ENCODE peak calls at places on chromosomes 2 and 18, in four cellular contexts. I is HepG2, S is K562, D is HCT116. W is an unnamed sample. For H3K4me1, the result is how much of the 10 kb centered on the place peaks cover.

GRCh38 chr2:73105511-73105971 is 7.2 kb downstream of the RAB11FIP5 start:
- DNase-seq in I (no peak), D (no peak), S (no peak), W (no peak)

GRCh38 chr2:65724752-65725151 is 292.4 kb upstream of the SPRED2 start:
- DNase-seq in D (no peak), S (no peak), I (no peak), W (no peak)

GRCh38 chr18:78641689-78642231 is 337.9 kb upstream of the SALL3 start:
- DNase-seq in S (no peak), D (no peak), I (no peak), W (no peak)

GRCh38 chr18:24657461-24657860 is 197.0 kb downstream of the HRH4 start:
- DNase-seq in D (no peak), S (no peak), I (no peak), W (no peak)

GRCh38 chr18:41165625-41166024 is 789.4 kb upstream of the PIK3C3 start:
- DNase-seq in D (no peak), I (no peak), S (no peak), W (no peak)

GRCh38 chr2:5898667-5899066 is 206.5 kb downstream of the SOX11 start:
- DNase-seq in I (no peak), D (no peak), S (no peak), W (no peak)

GRCh38 chr18:30970201-30970816 is 72.2 kb downstream of the DSC3 start:
- DNase-seq in I (peak), D (peak), S (peak), W (peak)

GRCh38 chr18:12948055-12948804 is 419 bp downstream of the SEH1L start:
- DNase-seq in S (peak), I (peak), D (peak), W (peak)

GRCh38 chr2:219120082-219120481 is 40.5 kb downstream of the NHEJ1 start:
- DNase-seq in S (no peak), D (no peak), I (no peak), W (no peak)

GRCh38 chr2:128468186-128468585 is 149.5 kb upstream of the HS6ST1 start:
- DNase-seq in S (no peak), D (no peak), I (no peak), W (no peak)

GRCh38 chr2:224778474-224778877 is 62.3 kb upstream of the CCDC195 start:
- DNase-seq in I (peak), S (peak), D (peak), W (peak)

GRCh38 chr2:146312899-146313298 is 1531.9 kb upstream of the ACVR2A start:
- DNase-seq in I (no peak), D (no peak), S (no peak), W (peak)

GRCh38 chr2:177887722-177888121 is 184.9 kb downstream of the PDE11A start:
- DNase-seq in I (no peak), S (no peak), D (no peak), W (no peak)

GRCh38 chr2:238290079-238290478 is 1.7 kb upstream of the PER2 start:
- DNase-seq in I (peak), D (peak), S (peak), W (peak)

GRCh38 chr2:101265893-101266499 is 13.3 kb downstream of the CNOT11 start:
- DNase-seq in I (no peak), D (no peak), S (no peak), W (peak)

GRCh38 chr2:74566423-74567085 is 12.0 kb downstream of the DOK1 start:
- DNase-seq in S (no peak), D (no peak), I (no peak), W (no peak)

GRCh38 chr2:101299601-101300000 is 8.9 kb downstream of the RNF149 start:
- DNase-seq in S (no peak), I (no peak), D (no peak), W (no peak)

GRCh38 chr2:160063895-160064577 is 1.6 kb upstream of the PLA2R1 start:
- DNase-seq in I (no peak), S (no peak), D (no peak), W (no peak)

GRCh38 chr2:64017811-64018714 is 1.2 kb downstream of the VPS54 start:
- DNase-seq in D (no peak), I (no peak), S (peak), W (no peak)

GRCh38 chr2:186059096-186059495 is 320.5 kb downstream of the FSIP2 start:
- DNase-seq in S (no peak), I (no peak), D (no peak), W (no peak)

GRCh38 chr2:147013696-147014392 is 831.0 kb upstream of the ACVR2A start:
- DNase-seq in I (no peak), S (no peak), D (no peak), W (no peak)

GRCh38 chr2:8957593-8957992 is 45.9 kb downstream of the MBOAT2 start:
- DNase-seq in I (no peak), S (no peak), D (no peak), W (no peak)

GRCh38 chr18:27404855-27405254 is 219.7 kb upstream of the CHST9 start:
- DNase-seq in I (no peak), S (no peak), D (no peak), W (peak)

GRCh38 chr2:179932786-179933185 is 71.4 kb upstream of the ZNF385B start:
- DNase-seq in I (no peak), S (no peak), D (no peak), W (no peak)

GRCh38 chr2:197208841-197209240 is 101.7 kb downstream of the ANKRD44 start:
- DNase-seq in S (no peak), D (no peak), I (no peak), W (no peak)

GRCh38 chr18:49608366-49608747 is 46.5 kb downstream of the LIPG start:
- DNase-seq in D (no peak), I (no peak), S (peak), W (no peak)

GRCh38 chr2:196230051-196230450 is 58.7 kb upstream of the STK17B start:
- DNase-seq in D (no peak), S (no peak), I (no peak), W (no peak)

GRCh38 chr18:44637210-44638051 is 43.3 kb upstream of the SETBP1 start:
- DNase-seq in I (no peak), D (no peak), S (no peak), W (no peak)

GRCh38 chr2:77421971-77422370 is 100.2 kb downstream of the LRRTM4 start:
- DNase-seq in D (no peak), I (no peak), S (no peak), W (no peak)

GRCh38 chr18:23056315-23056714 is 79.0 kb upstream of the CABLES1 start:
- DNase-seq in I (no peak), D (no peak), S (no peak), W (no peak)

GRCh38 chr2:24418166-24418843 is 58.0 kb upstream of the ITSN2 start:
- DNase-seq in D (no peak), I (no peak), S (no peak), W (peak)

GRCh38 chr2:72983500-72984039 is 66.3 kb downstream of the EMX1 start:
- DNase-seq in S (no peak), I (peak), D (no peak), W (no peak)

GRCh38 chr2:108460345-108461037 is 11.5 kb downstream of the GCC2 start:
- DNase-seq in I (no peak), S (no peak), D (no peak), W (no peak)

GRCh38 chr2:239307221-239307569 is 93.6 kb downstream of the HDAC4 start:
- DNase-seq in D (no peak), I (no peak), S (no peak), W (no peak)

GRCh38 chr2:239309398-239310245 is 91.2 kb downstream of the HDAC4 start:
- DNase-seq in D (no peak), S (no peak), I (no peak), W (no peak)

GRCh38 chr2:239308696-239309397 is 92.0 kb downstream of the HDAC4 start:
- DNase-seq in I (no peak), D (no peak), S (no peak), W (no peak)

GRCh38 chr2:239306274-239307220 is 94.3 kb downstream of the HDAC4 start:
- DNase-seq in D (no peak), S (no peak), I (no peak), W (no peak)

GRCh38 chr2:239307921-239308620 is 92.7 kb downstream of the HDAC4 start:
- DNase-seq in D (no peak), S (no peak), I (no peak), W (no peak)
- H3K4me1 ChIP-seq in D (under half), S (half or more), I (under half), W (under half)

GRCh38 chr18:57436965-57437333 is 1.8 kb downstream of the ONECUT2 start:
- DNase-seq in S (no peak), I (no peak), D (no peak), W (no peak)

GRCh38 chr18:57435851-57436192 is 648 bp downstream of the ONECUT2 start:
- DNase-seq in D (no peak), I (no peak), S (no peak), W (peak)

GRCh38 chr18:57437433-57437781 is 2.2 kb downstream of the ONECUT2 start:
- DNase-seq in I (peak), S (no peak), D (no peak), W (peak)

GRCh38 chr18:57434536-57435494 is at the start of gene ONECUT2:
- DNase-seq in I (peak), D (peak), S (peak), W (peak)

DNA sequence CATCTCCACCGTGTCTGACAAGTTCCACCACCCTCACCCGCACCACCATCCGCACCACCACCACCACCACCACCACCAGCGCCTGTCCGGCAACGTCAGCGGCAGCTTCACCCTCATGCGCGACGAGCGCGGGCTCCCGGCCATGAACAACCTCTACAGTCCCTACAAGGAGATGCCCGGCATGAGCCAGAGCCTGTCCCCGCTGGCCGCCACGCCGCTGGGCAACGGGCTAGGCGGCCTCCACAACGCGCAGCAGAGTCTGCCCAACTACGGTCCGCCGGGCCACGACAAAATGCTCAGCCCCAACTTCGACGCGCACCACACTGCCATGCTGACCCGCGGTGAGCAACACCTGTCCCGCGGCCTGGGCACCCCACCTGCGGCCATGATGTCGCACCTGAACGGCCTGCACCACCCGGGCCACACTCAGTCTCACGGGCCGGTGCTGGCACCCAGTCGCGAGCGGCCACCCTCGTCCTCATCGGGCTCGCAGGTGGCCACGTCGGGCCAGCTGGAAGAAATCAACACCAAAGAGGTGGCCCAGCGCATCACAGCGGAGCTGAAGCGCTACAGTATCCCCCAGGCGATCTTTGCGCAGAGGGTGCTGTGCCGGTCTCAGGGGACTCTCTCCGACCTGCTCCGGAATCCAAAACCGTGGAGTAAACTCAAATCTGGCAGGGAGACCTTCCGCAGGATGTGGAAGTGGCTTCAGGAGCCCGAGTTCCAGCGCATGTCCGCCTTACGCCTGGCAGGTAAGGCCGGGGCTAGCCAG is 1.2 kb downstream of the ONECUT2 start:
- DNase-seq in D (no peak), I (no peak), S (no peak), W (peak)
- TF ChIP-seq EZH2 in D (no peak), I (no peak), S (no peak), W (peak)

GRCh38 chr18:21000667-21001066 is 110.9 kb downstream of the ROCK1 start:
- DNase-seq in S (no peak), D (no peak), I (no peak), W (no peak)

GRCh38 chr18:20997371-20997770 is 114.2 kb downstream of the ROCK1 start:
- DNase-seq in D (no peak), S (no peak), I (no peak), W (peak)
- TF ChIP-seq REST in D (peak), S (no peak), I (peak), W (peak)

GRCh38 chr2:222756362-222756831 is 84.9 kb downstream of the MOGAT1 start:
- DNase-seq in I (peak), S (no peak), D (no peak), W (no peak)

GRCh38 chr2:222751821-222752719 is 80.6 kb downstream of the MOGAT1 start:
- DNase-seq in I (no peak), D (no peak), S (no peak), W (no peak)

GRCh38 chr2:222752731-222753130 is 81.3 kb downstream of the MOGAT1 start:
- DNase-seq in I (no peak), D (no peak), S (no peak), W (no peak)

GRCh38 chr2:222753251-222753824 is 81.9 kb downstream of the MOGAT1 start:
- DNase-seq in I (no peak), S (peak), D (no peak), W (no peak)

DNA sequence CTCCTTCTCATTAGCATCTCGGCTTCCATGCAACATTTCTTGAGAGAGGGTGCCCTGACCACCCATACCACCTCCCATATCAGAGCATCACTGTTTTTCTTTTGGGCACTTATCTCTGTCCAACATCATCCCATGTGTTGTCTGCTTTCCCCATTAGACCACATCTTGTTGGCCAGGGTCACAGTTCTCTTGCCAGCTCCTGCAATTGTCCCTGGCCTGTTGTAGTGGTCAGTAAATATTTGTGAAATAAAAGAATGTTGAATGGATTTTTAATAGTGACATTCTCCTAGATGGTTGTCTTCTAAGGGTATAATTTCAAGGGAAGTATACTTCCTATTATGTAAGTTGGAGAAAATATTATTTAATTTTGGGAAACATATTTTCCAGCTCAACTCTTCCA is 82.9 kb downstream of the MOGAT1 start:
- DNase-seq in I (no peak), S (no peak), D (no peak), W (no peak)
- H3K4me1 ChIP-seq in I (half or more), S (under half), D (under half), W (under half)

GRCh38 chr18:500556-501405 is at the start of gene COLEC12:
- DNase-seq in D (no peak), S (no peak), I (no peak), W (peak)

GRCh38 chr18:498901-499300 is 1.6 kb downstream of the COLEC12 start:
- DNase-seq in S (no peak), I (no peak), D (no peak), W (peak)

GRCh38 chr18:500230-500555 is 308 bp downstream of the COLEC12 start:
- DNase-seq in I (no peak), D (no peak), S (no peak), W (peak)

GRCh38 chr18:501406-501714 is 859 bp upstream of the COLEC12 start:
- DNase-seq in D (no peak), I (no peak), S (no peak), W (peak)

DNA sequence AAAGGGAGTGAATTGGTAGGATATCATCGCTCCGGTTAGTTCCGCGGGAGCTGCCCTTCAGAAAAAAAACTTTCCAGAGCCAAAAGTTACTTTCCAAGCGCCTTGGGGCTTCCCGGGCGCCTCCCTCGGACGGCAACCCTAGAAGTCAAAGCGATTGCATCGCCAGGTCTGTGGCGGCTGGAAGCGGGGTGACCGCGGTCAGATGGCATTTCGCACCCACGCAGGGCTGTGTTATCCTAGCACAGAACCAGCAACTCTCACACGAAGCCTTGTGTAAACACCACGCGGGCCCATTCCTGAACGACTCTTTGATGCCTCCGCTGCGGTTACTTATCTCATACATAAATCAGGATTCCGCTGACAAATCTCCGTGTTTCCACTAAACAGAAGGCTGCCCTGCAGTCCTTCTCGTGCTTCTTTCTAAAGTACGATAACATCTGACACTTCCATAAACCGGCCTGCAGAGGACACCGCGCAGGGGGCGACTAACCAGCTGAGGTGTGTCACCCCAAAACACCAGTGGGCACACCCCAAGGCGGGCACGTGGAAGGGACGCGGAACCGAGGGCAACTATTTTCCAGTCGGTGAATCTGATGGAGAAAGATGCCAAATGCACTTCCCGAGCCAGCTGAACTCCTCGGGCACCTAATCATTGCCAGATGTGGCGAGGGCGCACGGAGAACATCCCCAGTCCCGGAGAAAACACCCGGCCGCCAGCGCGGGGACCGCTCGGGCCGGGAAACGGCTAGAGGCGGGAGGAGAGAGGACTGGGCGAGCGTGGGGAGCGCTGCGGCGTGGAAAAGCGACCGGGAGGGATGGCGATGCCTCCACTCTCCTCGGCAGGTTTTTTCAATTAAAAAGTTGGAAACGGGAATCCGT is 911 bp downstream of the COLEC12 start:
- DNase-seq in D (no peak), S (peak), I (peak), W (peak)
- TF ChIP-seq EZH2 in D (no peak), S (no peak), I (peak), W (peak)

GRCh38 chr2:22056621-22057132 is 932.9 kb downstream of the TDRD15 start:
- DNase-seq in S (no peak), I (peak), D (no peak), W (no peak)

DNA sequence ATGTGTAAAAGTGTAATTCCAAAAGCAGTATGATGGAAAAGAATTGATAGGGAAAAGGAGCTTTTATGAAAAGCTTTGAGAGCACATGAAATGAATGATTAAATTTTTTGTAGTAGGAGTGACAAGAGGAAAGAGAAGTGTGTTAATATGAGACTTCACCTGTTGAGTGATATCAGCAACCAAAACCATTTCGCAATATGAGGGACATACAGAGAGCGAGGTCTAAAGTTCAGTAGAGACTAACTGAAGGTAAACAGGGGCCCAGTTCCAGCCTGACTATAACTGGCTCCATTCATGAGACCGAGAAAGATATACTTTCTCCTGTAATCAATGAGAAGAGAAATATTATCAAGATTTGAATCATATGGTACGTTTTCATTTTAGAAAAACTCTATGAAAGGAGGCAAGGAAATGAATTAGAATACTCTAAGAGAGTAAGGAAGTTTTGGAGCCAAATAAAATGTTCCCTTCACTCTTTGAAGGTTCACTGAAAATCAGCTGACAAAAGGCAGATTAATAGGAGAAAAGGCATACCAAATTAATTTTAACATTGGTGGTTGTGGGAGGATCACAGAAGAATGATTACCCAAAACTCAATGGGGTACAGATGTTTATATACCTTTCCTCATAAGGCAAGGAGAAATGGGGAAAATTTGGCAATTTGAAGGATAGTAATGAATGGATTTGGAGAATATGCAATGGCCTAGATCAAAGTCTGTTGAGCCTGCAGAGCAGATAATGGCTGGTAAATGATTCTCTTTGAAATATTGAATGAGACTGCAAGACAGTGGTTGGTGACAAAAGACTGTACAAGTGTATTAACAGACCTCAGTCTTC is 932.2 kb downstream of the TDRD15 start:
- DNase-seq in I (peak), S (no peak), D (no peak), W (no peak)
- TF ChIP-seq REST in I (peak), S (no peak), D (no peak), W (no peak)

W was measured in GM23338.